ENCODE peak calls at places on chromosomes 13 and 19, in six cellular contexts. C is cardiac fibroblast; L is stimulated activated CD4-positive, alpha-beta T cell treated with anti-CD3 and anti-CD28 coated beads, Interleukin-12 subunit alpha, Interleukin-12 subunit beta, amount 100 ng/mL, for 48 hours; T is B cell; P is astrocyte of the cerebellum; Q is iris pigment epithelial cell. J is an unnamed sample.

GRCh38 chr13:90070362-90070761 is 1277.1 kb upstream of the MIR17HG start:
- DNase-seq in L (no peak), P (no peak), C (no peak), Q (peak), T (no peak), J (no peak)

GRCh38 chr19:3120611-3121231 is 15.1 kb upstream of the GNA15 start:
- DNase-seq in C (no peak), L (no peak), Q (no peak), P (no peak), T (no peak), J (no peak)

GRCh38 chr13:21051675-21052074 is 9.7 kb downstream of the LATS2 start:
- DNase-seq in Q (no peak), L (no peak), T (no peak), P (no peak), C (no peak), J (no peak)

GRCh38 chr19:18904334-18905057 is 8.5 kb upstream of the CERS1 start:
- DNase-seq in T (no peak), P (no peak), C (no peak), Q (no peak), L (no peak), J (no peak)

GRCh38 chr19:2613507-2614295 is 88.8 kb downstream of the GNG7 start:
- DNase-seq in L (no peak), C (peak), T (peak), Q (no peak), P (no peak), J (peak)

GRCh38 chr19:11281336-11282049 is 14.5 kb upstream of the TSPAN16 start:
- DNase-seq in C (peak), Q (no peak), P (no peak), L (no peak), T (no peak), J (no peak)

GRCh38 chr19:53196777-53197396 is 3.7 kb upstream of the ZNF665 start:
- DNase-seq in P (peak), L (peak), C (peak), T (peak), Q (peak), J (peak)

GRCh38 chr19:37466798-37467607 is at the start of gene ZNF569:
- DNase-seq in L (peak), T (peak), P (peak), Q (peak), C (peak), J (peak)

GRCh38 chr13:30021611-30022010 is 171.2 kb upstream of the UBL3 start:
- DNase-seq in L (no peak), T (no peak), P (no peak), C (no peak), Q (no peak), J (no peak)

GRCh38 chr13:35814573-35814972 is 316.6 kb downstream of the DCLK1 start:
- DNase-seq in C (no peak), P (no peak), L (no peak), T (no peak), Q (no peak), J (no peak)

GRCh38 chr19:13149628-13150186 is 468 bp downstream of the STX10 start:
- DNase-seq in C (peak), L (no peak), T (no peak), Q (peak), P (no peak), J (no peak)

GRCh38 chr13:20336761-20337160 is 104.6 kb upstream of the GJB6 start:
- DNase-seq in L (no peak), C (no peak), T (no peak), P (no peak), Q (no peak), J (no peak)

GRCh38 chr13:44337581-44337980 is 36.0 kb upstream of the SERP2 start:
- DNase-seq in T (no peak), L (no peak), Q (no peak), P (no peak), C (no peak), J (no peak)

GRCh38 chr19:42178791-42179500 is 38.5 kb downstream of the DEDD2 start:
- DNase-seq in L (no peak), P (no peak), C (no peak), T (peak), Q (no peak), J (no peak)

GRCh38 chr13:112970552-112971287 is 1.7 kb downstream of the MCF2L start:
- DNase-seq in C (no peak), P (no peak), L (no peak), Q (no peak), T (no peak), J (no peak)

GRCh38 chr13:113421673-113422270 is 31.5 kb downstream of the ADPRHL1 start:
- DNase-seq in L (no peak), T (no peak), C (peak), Q (peak), P (peak), J (no peak)

GRCh38 chr19:15629003-15629880 is 11.5 kb upstream of the CYP4F3 start:
- DNase-seq in Q (peak), T (peak), L (peak), P (no peak), C (peak), J (peak)

GRCh38 chr19:50723069-50723468 is at the start of gene CLEC11A:
- DNase-seq in T (no peak), Q (peak), L (no peak), C (peak), P (no peak), J (no peak)

GRCh38 chr13:41610426-41610825 is 153.1 kb downstream of the RGCC start:
- DNase-seq in C (peak), Q (peak), L (no peak), P (peak), T (no peak), J (no peak)

GRCh38 chr19:15125232-15126067 is 18.2 kb downstream of the SYDE1 start:
- DNase-seq in C (peak), P (peak), Q (peak), T (peak), L (peak), J (peak)

GRCh38 chr13:43054803-43055802 is 31.7 kb downstream of the DNAJC15 start:
- DNase-seq in P (no peak), C (peak), T (peak), Q (peak), L (no peak), J (no peak)

GRCh38 chr13:100534911-100535310 is 53.7 kb downstream of the GGACT start:
- DNase-seq in C (no peak), L (no peak), Q (no peak), P (no peak), T (no peak), J (no peak)

GRCh38 chr13:77698211-77699058 is 948 bp downstream of the SLAIN1 start:
- DNase-seq in P (no peak), L (no peak), T (peak), Q (peak), C (peak), J (peak)

GRCh38 chr19:9936151-9937000 is at the start of gene OLFM2:
- DNase-seq in L (no peak), P (no peak), T (peak), C (no peak), Q (no peak), J (peak)

GRCh38 chr19:16024266-16025107 is 51.8 kb upstream of the TPM4 start:
- DNase-seq in C (no peak), Q (no peak), L (no peak), P (no peak), T (no peak), J (no peak)

GRCh38 chr13:73058741-73059459 is at the start of gene KLF5:
- DNase-seq in Q (peak), P (peak), C (peak), T (peak), L (peak), J (peak)

GRCh38 chr19:42125536-42125935 is 6.7 kb downstream of the POU2F2 start:
- DNase-seq in C (no peak), Q (no peak), T (no peak), L (no peak), P (no peak), J (no peak)

GRCh38 chr19:2305424-2305823 is 2.5 kb downstream of the LINGO3 start:
- DNase-seq in L (no peak), Q (no peak), P (no peak), T (peak), C (no peak), J (no peak)

GRCh38 chr13:35014606-35015005 is 72.5 kb downstream of the NBEA start:
- DNase-seq in C (no peak), Q (no peak), T (no peak), P (no peak), L (no peak), J (no peak)

GRCh38 chr13:60838581-60838980 is 441.6 kb downstream of the TDRD3 start:
- DNase-seq in T (no peak), L (no peak), Q (no peak), C (no peak), P (no peak), J (no peak)

GRCh38 chr13:61833228-61833627 is 417.6 kb upstream of the PCDH20 start:
- DNase-seq in T (no peak), L (no peak), Q (no peak), P (no peak), C (no peak), J (no peak)

J was measured in GM13977.